ENCODE peak calls at places on chromosomes 12 and 14, in four cellular contexts. A, E, T and L are unnamed samples.

GRCh38 chr12:110245278-110245868 is 35.7 kb upstream of the ATP2A2 start:
- DNase-seq in T (no peak), E (no peak), A (peak; percentile 29), L (no peak)

GRCh38 chr12:53070901-53071492 is 8.2 kb downstream of the SPRYD3 start:
- DNase-seq in E (no peak), T (no peak), A (no peak), L (no peak)

GRCh38 chr14:62144863-62145262 is 382.6 kb downstream of the SNAPC1 start:
- DNase-seq in A (no peak), E (no peak), T (no peak), L (no peak)

GRCh38 chr14:80135305-80136088 is 75.8 kb downstream of the DIO2 start:
- DNase-seq in A (no peak), E (no peak), T (no peak), L (no peak)

GRCh38 chr14:60304509-60304908 is 55.5 kb downstream of the PPM1A start:
- DNase-seq in A (no peak), E (no peak), T (no peak), L (no peak)

GRCh38 chr14:102949062-102949800 is 26.8 kb downstream of the AMN start:
- DNase-seq in A (no peak), T (no peak), E (peak; percentile 66), L (no peak)

GRCh38 chr12:40226652-40227051 is 1.9 kb downstream of the LRRK2 start:
- DNase-seq in A (no peak), T (no peak), E (peak; percentile 79), L (peak; percentile 30)

GRCh38 chr12:108390495-108391203 is 51.5 kb upstream of the CMKLR1 start:
- DNase-seq in A (no peak), T (no peak), E (no peak), L (no peak)

GRCh38 chr12:62703011-62703380 is 232.0 kb downstream of the PPM1H start:
- DNase-seq in A (no peak), T (no peak), E (no peak), L (no peak)

GRCh38 chr12:103841690-103842584 is 903 bp upstream of the NT5DC3 start:
- DNase-seq in T (no peak), E (peak; percentile 45), A (peak; percentile 1), L (peak; percentile 82)

GRCh38 chr12:119008691-119009221 is 27.4 kb downstream of the SRRM4 start:
- DNase-seq in A (no peak), T (no peak), E (no peak), L (no peak)

GRCh38 chr12:76312314-76312713 is 35.9 kb downstream of the BBS10 start:
- DNase-seq in A (no peak), E (no peak), T (no peak), L (no peak)